ENCODE peak calls at places on chromosomes 6 and 20, in ten cellular contexts. One of them, this sample, is unnamed.

GRCh38 chr20:45946149-45946970 is 11.9 kb downstream of the PCIF1 start:
- DNase-seq in NCI-H82: no peak
- DNase-seq in right cardiac atrium: peak
- DNase-seq in activated naive CD8-positive, alpha-beta T cell treated with anti-CD3 and anti-CD28 coated beads for 36 hours: no peak
- DNase-seq in NCI-H1092: no peak
- DNase-seq in HT-29: peak
- DNase-seq in stimulated activated CD8-positive, alpha-beta memory T cell treated with anti-CD3 and anti-CD28 coated beads, Interleukin-7, amount 100 ng/mL, for 1 hour: no peak
- DNase-seq in RKO: no peak
- DNase-seq in mucosa of gallbladder: peak
- DNase-seq in GM12865: no peak
- DNase-seq in this sample: peak

GRCh38 chr20:23493172-23493772 is 2.4 kb downstream of the CST8 start:
- DNase-seq in NCI-H82: no peak
- DNase-seq in right cardiac atrium: no peak
- DNase-seq in activated naive CD8-positive, alpha-beta T cell treated with anti-CD3 and anti-CD28 coated beads for 36 hours: no peak
- DNase-seq in NCI-H1092: no peak
- DNase-seq in HT-29: no peak
- DNase-seq in stimulated activated CD8-positive, alpha-beta memory T cell treated with anti-CD3 and anti-CD28 coated beads, Interleukin-7, amount 100 ng/mL, for 1 hour: no peak
- DNase-seq in RKO: no peak
- DNase-seq in mucosa of gallbladder: no peak
- DNase-seq in GM12865: no peak
- DNase-seq in this sample: no peak

GRCh38 chr6:81216668-81217067 is 535.8 kb downstream of the TENT5A start:
- DNase-seq in NCI-H82: no peak
- DNase-seq in right cardiac atrium: no peak
- DNase-seq in activated naive CD8-positive, alpha-beta T cell treated with anti-CD3 and anti-CD28 coated beads for 36 hours: no peak
- DNase-seq in NCI-H1092: no peak
- DNase-seq in HT-29: no peak
- DNase-seq in stimulated activated CD8-positive, alpha-beta memory T cell treated with anti-CD3 and anti-CD28 coated beads, Interleukin-7, amount 100 ng/mL, for 1 hour: no peak
- DNase-seq in RKO: no peak
- DNase-seq in mucosa of gallbladder: no peak
- DNase-seq in GM12865: no peak
- DNase-seq in this sample: no peak

GRCh38 chr20:24814556-24815195 is 134.4 kb upstream of the CST7 start:
- DNase-seq in NCI-H82: no peak
- DNase-seq in right cardiac atrium: no peak
- DNase-seq in activated naive CD8-positive, alpha-beta T cell treated with anti-CD3 and anti-CD28 coated beads for 36 hours: no peak
- DNase-seq in NCI-H1092: no peak
- DNase-seq in HT-29: no peak
- DNase-seq in stimulated activated CD8-positive, alpha-beta memory T cell treated with anti-CD3 and anti-CD28 coated beads, Interleukin-7, amount 100 ng/mL, for 1 hour: no peak
- DNase-seq in RKO: no peak
- DNase-seq in mucosa of gallbladder: no peak
- DNase-seq in GM12865: no peak
- DNase-seq in this sample: no peak

GRCh38 chr20:63686492-63687321 is 9.7 kb upstream of the TNFRSF6B start:
- DNase-seq in NCI-H82: no peak
- DNase-seq in right cardiac atrium: peak
- DNase-seq in activated naive CD8-positive, alpha-beta T cell treated with anti-CD3 and anti-CD28 coated beads for 36 hours: peak
- DNase-seq in NCI-H1092: no peak
- DNase-seq in HT-29: peak
- DNase-seq in stimulated activated CD8-positive, alpha-beta memory T cell treated with anti-CD3 and anti-CD28 coated beads, Interleukin-7, amount 100 ng/mL, for 1 hour: no peak
- DNase-seq in RKO: no peak
- DNase-seq in mucosa of gallbladder: peak
- DNase-seq in GM12865: no peak
- DNase-seq in this sample: peak

GRCh38 chr20:36624068-36624813 is 18.7 kb downstream of the RAB5IF start:
- DNase-seq in NCI-H82: no peak
- DNase-seq in right cardiac atrium: peak
- DNase-seq in activated naive CD8-positive, alpha-beta T cell treated with anti-CD3 and anti-CD28 coated beads for 36 hours: no peak
- DNase-seq in NCI-H1092: no peak
- DNase-seq in HT-29: no peak
- DNase-seq in stimulated activated CD8-positive, alpha-beta memory T cell treated with anti-CD3 and anti-CD28 coated beads, Interleukin-7, amount 100 ng/mL, for 1 hour: no peak
- DNase-seq in RKO: no peak
- DNase-seq in mucosa of gallbladder: peak
- DNase-seq in GM12865: no peak
- DNase-seq in this sample: peak

GRCh38 chr20:23436681-23437080 is 2.8 kb upstream of the CSTL1 start:
- DNase-seq in NCI-H82: no peak
- DNase-seq in right cardiac atrium: no peak
- DNase-seq in activated naive CD8-positive, alpha-beta T cell treated with anti-CD3 and anti-CD28 coated beads for 36 hours: no peak
- DNase-seq in NCI-H1092: no peak
- DNase-seq in HT-29: no peak
- DNase-seq in stimulated activated CD8-positive, alpha-beta memory T cell treated with anti-CD3 and anti-CD28 coated beads, Interleukin-7, amount 100 ng/mL, for 1 hour: no peak
- DNase-seq in RKO: no peak
- DNase-seq in mucosa of gallbladder: no peak
- DNase-seq in GM12865: no peak
- DNase-seq in this sample: no peak

GRCh38 chr20:23243791-23244190 is 106.8 kb upstream of the NXT1 start:
- DNase-seq in NCI-H82: no peak
- DNase-seq in right cardiac atrium: no peak
- DNase-seq in activated naive CD8-positive, alpha-beta T cell treated with anti-CD3 and anti-CD28 coated beads for 36 hours: no peak
- DNase-seq in NCI-H1092: no peak
- DNase-seq in HT-29: no peak
- DNase-seq in stimulated activated CD8-positive, alpha-beta memory T cell treated with anti-CD3 and anti-CD28 coated beads, Interleukin-7, amount 100 ng/mL, for 1 hour: no peak
- DNase-seq in RKO: no peak
- DNase-seq in mucosa of gallbladder: no peak
- DNase-seq in GM12865: no peak
- DNase-seq in this sample: no peak

GRCh38 chr6:170160031-170160627 is 130.7 kb downstream of the DLL1 start:
- DNase-seq in NCI-H82: peak
- DNase-seq in right cardiac atrium: no peak
- DNase-seq in activated naive CD8-positive, alpha-beta T cell treated with anti-CD3 and anti-CD28 coated beads for 36 hours: peak
- DNase-seq in NCI-H1092: no peak
- DNase-seq in HT-29: no peak
- DNase-seq in stimulated activated CD8-positive, alpha-beta memory T cell treated with anti-CD3 and anti-CD28 coated beads, Interleukin-7, amount 100 ng/mL, for 1 hour: no peak
- DNase-seq in RKO: peak
- DNase-seq in mucosa of gallbladder: no peak
- DNase-seq in GM12865: no peak
- DNase-seq in this sample: no peak

GRCh38 chr20:57507477-57507876 is 17.5 kb downstream of the CTCFL start:
- DNase-seq in NCI-H82: no peak
- DNase-seq in right cardiac atrium: no peak
- DNase-seq in activated naive CD8-positive, alpha-beta T cell treated with anti-CD3 and anti-CD28 coated beads for 36 hours: no peak
- DNase-seq in NCI-H1092: no peak
- DNase-seq in HT-29: no peak
- DNase-seq in stimulated activated CD8-positive, alpha-beta memory T cell treated with anti-CD3 and anti-CD28 coated beads, Interleukin-7, amount 100 ng/mL, for 1 hour: no peak
- DNase-seq in RKO: no peak
- DNase-seq in mucosa of gallbladder: no peak
- DNase-seq in GM12865: no peak
- DNase-seq in this sample: no peak

GRCh38 chr6:156949376-156949775 is 172.2 kb downstream of the ARID1B start:
- DNase-seq in NCI-H82: no peak
- DNase-seq in right cardiac atrium: no peak
- DNase-seq in activated naive CD8-positive, alpha-beta T cell treated with anti-CD3 and anti-CD28 coated beads for 36 hours: no peak
- DNase-seq in NCI-H1092: no peak
- DNase-seq in HT-29: peak
- DNase-seq in stimulated activated CD8-positive, alpha-beta memory T cell treated with anti-CD3 and anti-CD28 coated beads, Interleukin-7, amount 100 ng/mL, for 1 hour: no peak
- DNase-seq in RKO: peak
- DNase-seq in mucosa of gallbladder: no peak
- DNase-seq in GM12865: no peak
- DNase-seq in this sample: peak

GRCh38 chr6:1385129-1386042 is 4.0 kb upstream of the FOXF2 start:
- DNase-seq in NCI-H82: no peak
- DNase-seq in right cardiac atrium: no peak
- DNase-seq in activated naive CD8-positive, alpha-beta T cell treated with anti-CD3 and anti-CD28 coated beads for 36 hours: no peak
- DNase-seq in NCI-H1092: no peak
- DNase-seq in HT-29: no peak
- DNase-seq in stimulated activated CD8-positive, alpha-beta memory T cell treated with anti-CD3 and anti-CD28 coated beads, Interleukin-7, amount 100 ng/mL, for 1 hour: no peak
- DNase-seq in RKO: no peak
- DNase-seq in mucosa of gallbladder: no peak
- DNase-seq in GM12865: no peak
- DNase-seq in this sample: no peak

GRCh38 chr6:169424821-169425240 is 171.2 kb upstream of the THBS2 start:
- DNase-seq in NCI-H82: no peak
- DNase-seq in right cardiac atrium: no peak
- DNase-seq in activated naive CD8-positive, alpha-beta T cell treated with anti-CD3 and anti-CD28 coated beads for 36 hours: no peak
- DNase-seq in NCI-H1092: no peak
- DNase-seq in HT-29: no peak
- DNase-seq in stimulated activated CD8-positive, alpha-beta memory T cell treated with anti-CD3 and anti-CD28 coated beads, Interleukin-7, amount 100 ng/mL, for 1 hour: no peak
- DNase-seq in RKO: no peak
- DNase-seq in mucosa of gallbladder: peak
- DNase-seq in GM12865: no peak
- DNase-seq in this sample: peak

GRCh38 chr6:165664553-165665383 is 1.7 kb upstream of the PDE10A start:
- DNase-seq in NCI-H82: no peak
- DNase-seq in right cardiac atrium: no peak
- DNase-seq in activated naive CD8-positive, alpha-beta T cell treated with anti-CD3 and anti-CD28 coated beads for 36 hours: no peak
- DNase-seq in NCI-H1092: no peak
- DNase-seq in HT-29: no peak
- DNase-seq in stimulated activated CD8-positive, alpha-beta memory T cell treated with anti-CD3 and anti-CD28 coated beads, Interleukin-7, amount 100 ng/mL, for 1 hour: no peak
- DNase-seq in RKO: no peak
- DNase-seq in mucosa of gallbladder: no peak
- DNase-seq in GM12865: no peak
- DNase-seq in this sample: no peak

GRCh38 chr20:40309731-40310130 is 379.3 kb downstream of the MAFB start:
- DNase-seq in NCI-H82: no peak
- DNase-seq in right cardiac atrium: no peak
- DNase-seq in activated naive CD8-positive, alpha-beta T cell treated with anti-CD3 and anti-CD28 coated beads for 36 hours: no peak
- DNase-seq in NCI-H1092: no peak
- DNase-seq in HT-29: no peak
- DNase-seq in stimulated activated CD8-positive, alpha-beta memory T cell treated with anti-CD3 and anti-CD28 coated beads, Interleukin-7, amount 100 ng/mL, for 1 hour: no peak
- DNase-seq in RKO: no peak
- DNase-seq in mucosa of gallbladder: no peak
- DNase-seq in GM12865: no peak
- DNase-seq in this sample: no peak

GRCh38 chr6:88651400-88651799 is 312.0 kb downstream of the RNGTT start:
- DNase-seq in NCI-H82: no peak
- DNase-seq in right cardiac atrium: no peak
- DNase-seq in activated naive CD8-positive, alpha-beta T cell treated with anti-CD3 and anti-CD28 coated beads for 36 hours: no peak
- DNase-seq in NCI-H1092: no peak
- DNase-seq in HT-29: no peak
- DNase-seq in stimulated activated CD8-positive, alpha-beta memory T cell treated with anti-CD3 and anti-CD28 coated beads, Interleukin-7, amount 100 ng/mL, for 1 hour: no peak
- DNase-seq in RKO: no peak
- DNase-seq in mucosa of gallbladder: no peak
- DNase-seq in GM12865: no peak
- DNase-seq in this sample: no peak

GRCh38 chr6:44228836-44229235 is 5.4 kb downstream of the SLC29A1 start:
- DNase-seq in NCI-H82: no peak
- DNase-seq in right cardiac atrium: no peak
- DNase-seq in activated naive CD8-positive, alpha-beta T cell treated with anti-CD3 and anti-CD28 coated beads for 36 hours: no peak
- DNase-seq in NCI-H1092: no peak
- DNase-seq in HT-29: no peak
- DNase-seq in stimulated activated CD8-positive, alpha-beta memory T cell treated with anti-CD3 and anti-CD28 coated beads, Interleukin-7, amount 100 ng/mL, for 1 hour: no peak
- DNase-seq in RKO: no peak
- DNase-seq in mucosa of gallbladder: no peak
- DNase-seq in GM12865: no peak
- DNase-seq in this sample: no peak

GRCh38 chr6:43891072-43891870 is 121.3 kb downstream of the VEGFA start:
- DNase-seq in NCI-H82: peak
- DNase-seq in right cardiac atrium: no peak
- DNase-seq in activated naive CD8-positive, alpha-beta T cell treated with anti-CD3 and anti-CD28 coated beads for 36 hours: no peak
- DNase-seq in NCI-H1092: peak
- DNase-seq in HT-29: no peak
- DNase-seq in stimulated activated CD8-positive, alpha-beta memory T cell treated with anti-CD3 and anti-CD28 coated beads, Interleukin-7, amount 100 ng/mL, for 1 hour: no peak
- DNase-seq in RKO: no peak
- DNase-seq in mucosa of gallbladder: no peak
- DNase-seq in GM12865: no peak
- DNase-seq in this sample: no peak

GRCh38 chr6:124193132-124193531 is 389.5 kb downstream of the NKAIN2 start:
- DNase-seq in NCI-H82: no peak
- DNase-seq in right cardiac atrium: no peak
- DNase-seq in activated naive CD8-positive, alpha-beta T cell treated with anti-CD3 and anti-CD28 coated beads for 36 hours: no peak
- DNase-seq in NCI-H1092: no peak
- DNase-seq in HT-29: no peak
- DNase-seq in stimulated activated CD8-positive, alpha-beta memory T cell treated with anti-CD3 and anti-CD28 coated beads, Interleukin-7, amount 100 ng/mL, for 1 hour: no peak
- DNase-seq in RKO: no peak
- DNase-seq in mucosa of gallbladder: no peak
- DNase-seq in GM12865: no peak
- DNase-seq in this sample: no peak

GRCh38 chr6:111477481-111477938 is 5.5 kb downstream of the REV3L start:
- DNase-seq in NCI-H82: peak
- DNase-seq in right cardiac atrium: no peak
- DNase-seq in activated naive CD8-positive, alpha-beta T cell treated with anti-CD3 and anti-CD28 coated beads for 36 hours: no peak
- DNase-seq in NCI-H1092: no peak
- DNase-seq in HT-29: no peak
- DNase-seq in stimulated activated CD8-positive, alpha-beta memory T cell treated with anti-CD3 and anti-CD28 coated beads, Interleukin-7, amount 100 ng/mL, for 1 hour: no peak
- DNase-seq in RKO: no peak
- DNase-seq in mucosa of gallbladder: no peak
- DNase-seq in GM12865: peak
- DNase-seq in this sample: no peak

GRCh38 chr6:52537001-52537753 is 39.7 kb downstream of the TRAM2 start:
- DNase-seq in NCI-H82: peak
- DNase-seq in right cardiac atrium: no peak
- DNase-seq in activated naive CD8-positive, alpha-beta T cell treated with anti-CD3 and anti-CD28 coated beads for 36 hours: no peak
- DNase-seq in NCI-H1092: no peak
- DNase-seq in HT-29: no peak
- DNase-seq in stimulated activated CD8-positive, alpha-beta memory T cell treated with anti-CD3 and anti-CD28 coated beads, Interleukin-7, amount 100 ng/mL, for 1 hour: no peak
- DNase-seq in RKO: no peak
- DNase-seq in mucosa of gallbladder: no peak
- DNase-seq in GM12865: peak
- DNase-seq in this sample: no peak

GRCh38 chr6:42140051-42140450 is 2.4 kb downstream of the C6orf132 start:
- DNase-seq in NCI-H82: no peak
- DNase-seq in right cardiac atrium: no peak
- DNase-seq in activated naive CD8-positive, alpha-beta T cell treated with anti-CD3 and anti-CD28 coated beads for 36 hours: no peak
- DNase-seq in NCI-H1092: no peak
- DNase-seq in HT-29: peak
- DNase-seq in stimulated activated CD8-positive, alpha-beta memory T cell treated with anti-CD3 and anti-CD28 coated beads, Interleukin-7, amount 100 ng/mL, for 1 hour: no peak
- DNase-seq in RKO: peak
- DNase-seq in mucosa of gallbladder: peak
- DNase-seq in GM12865: no peak
- DNase-seq in this sample: peak

GRCh38 chr6:148965287-148965686 is 218.5 kb downstream of the UST start:
- DNase-seq in NCI-H82: no peak
- DNase-seq in right cardiac atrium: peak
- DNase-seq in activated naive CD8-positive, alpha-beta T cell treated with anti-CD3 and anti-CD28 coated beads for 36 hours: no peak
- DNase-seq in NCI-H1092: no peak
- DNase-seq in HT-29: no peak
- DNase-seq in stimulated activated CD8-positive, alpha-beta memory T cell treated with anti-CD3 and anti-CD28 coated beads, Interleukin-7, amount 100 ng/mL, for 1 hour: no peak
- DNase-seq in RKO: no peak
- DNase-seq in mucosa of gallbladder: no peak
- DNase-seq in GM12865: no peak
- DNase-seq in this sample: no peak

GRCh38 chr6:160420969-160421556 is 72.9 kb downstream of the SLC22A3 start:
- DNase-seq in NCI-H82: no peak
- DNase-seq in right cardiac atrium: peak
- DNase-seq in activated naive CD8-positive, alpha-beta T cell treated with anti-CD3 and anti-CD28 coated beads for 36 hours: no peak
- DNase-seq in NCI-H1092: no peak
- DNase-seq in HT-29: no peak
- DNase-seq in stimulated activated CD8-positive, alpha-beta memory T cell treated with anti-CD3 and anti-CD28 coated beads, Interleukin-7, amount 100 ng/mL, for 1 hour: no peak
- DNase-seq in RKO: no peak
- DNase-seq in mucosa of gallbladder: no peak
- DNase-seq in GM12865: no peak
- DNase-seq in this sample: no peak

GRCh38 chr20:6735913-6736845 is 31.3 kb upstream of the BMP2 start:
- DNase-seq in NCI-H82: peak
- DNase-seq in right cardiac atrium: peak
- DNase-seq in activated naive CD8-positive, alpha-beta T cell treated with anti-CD3 and anti-CD28 coated beads for 36 hours: no peak
- DNase-seq in NCI-H1092: no peak
- DNase-seq in HT-29: peak
- DNase-seq in stimulated activated CD8-positive, alpha-beta memory T cell treated with anti-CD3 and anti-CD28 coated beads, Interleukin-7, amount 100 ng/mL, for 1 hour: no peak
- DNase-seq in RKO: no peak
- DNase-seq in mucosa of gallbladder: peak
- DNase-seq in GM12865: no peak
- DNase-seq in this sample: peak

GRCh38 chr6:108408453-108408852 is 113.6 kb downstream of the AFG1L start:
- DNase-seq in NCI-H82: no peak
- DNase-seq in right cardiac atrium: no peak
- DNase-seq in activated naive CD8-positive, alpha-beta T cell treated with anti-CD3 and anti-CD28 coated beads for 36 hours: no peak
- DNase-seq in NCI-H1092: no peak
- DNase-seq in HT-29: no peak
- DNase-seq in stimulated activated CD8-positive, alpha-beta memory T cell treated with anti-CD3 and anti-CD28 coated beads, Interleukin-7, amount 100 ng/mL, for 1 hour: no peak
- DNase-seq in RKO: no peak
- DNase-seq in mucosa of gallbladder: no peak
- DNase-seq in GM12865: no peak
- DNase-seq in this sample: peak

GRCh38 chr20:54643761-54644160 is 168.4 kb downstream of the DOK5 start:
- DNase-seq in NCI-H82: no peak
- DNase-seq in right cardiac atrium: peak
- DNase-seq in activated naive CD8-positive, alpha-beta T cell treated with anti-CD3 and anti-CD28 coated beads for 36 hours: no peak
- DNase-seq in NCI-H1092: no peak
- DNase-seq in HT-29: no peak
- DNase-seq in stimulated activated CD8-positive, alpha-beta memory T cell treated with anti-CD3 and anti-CD28 coated beads, Interleukin-7, amount 100 ng/mL, for 1 hour: no peak
- DNase-seq in RKO: no peak
- DNase-seq in mucosa of gallbladder: no peak
- DNase-seq in GM12865: no peak
- DNase-seq in this sample: no peak

GRCh38 chr20:41249371-41249770 is 68.2 kb downstream of the ZHX3 start:
- DNase-seq in NCI-H82: no peak
- DNase-seq in right cardiac atrium: peak
- DNase-seq in activated naive CD8-positive, alpha-beta T cell treated with anti-CD3 and anti-CD28 coated beads for 36 hours: no peak
- DNase-seq in NCI-H1092: no peak
- DNase-seq in HT-29: no peak
- DNase-seq in stimulated activated CD8-positive, alpha-beta memory T cell treated with anti-CD3 and anti-CD28 coated beads, Interleukin-7, amount 100 ng/mL, for 1 hour: no peak
- DNase-seq in RKO: peak
- DNase-seq in mucosa of gallbladder: peak
- DNase-seq in GM12865: peak
- DNase-seq in this sample: no peak